ENCODE peak calls at places on chromosomes 11 and 22, in nine cellular contexts. K is ovary; C is pancreas; H is H9; I is sigmoid colon; O is OCI-LY7; V is CD8-positive, alpha-beta T cell; X is uterus; Q is A549. T is an unnamed sample.

GRCh38 chr11:69483170-69483569 is 1.7 kb downstream of the LINC01488 start:
- DNase-seq in O (no peak), I (no peak), Q (no peak), V (no peak), H (no peak), K (no peak), X (no peak), C (no peak), T (no peak)

GRCh38 chr11:9787981-9788521 is 124.2 kb downstream of the SWAP70 start:
- DNase-seq in C (no peak), K (no peak), X (peak; percentile 36), Q (no peak), V (no peak), H (no peak), I (peak; percentile 73), O (no peak), T (no peak)

GRCh38 chr22:29710193-29710592 is 9.6 kb upstream of the CABP7 start:
- DNase-seq in H (no peak), C (no peak), O (no peak), X (no peak), I (no peak), V (no peak), K (no peak), Q (no peak), T (no peak)

GRCh38 chr11:74620537-74620936 is 28.2 kb downstream of the POLD3 start:
- DNase-seq in I (no peak), K (no peak), X (no peak), C (no peak), H (no peak), V (no peak), Q (no peak), O (no peak), T (no peak)

GRCh38 chr11:114350022-114350421 is 50.3 kb downstream of the C11orf71 start:
- DNase-seq in V (no peak), O (no peak), K (no peak), H (no peak), Q (no peak), X (no peak), I (no peak), C (no peak), T (no peak)

GRCh38 chr11:34147581-34147980 is 42.2 kb downstream of the NAT10 start:
- DNase-seq in K (no peak), X (no peak), O (no peak), H (no peak), C (no peak), Q (no peak), I (peak; percentile 12), V (no peak), T (no peak)

GRCh38 chr22:29820941-29821789 is 16.9 kb downstream of the ASCC2 start:
- DNase-seq in V (no peak), Q (peak; percentile 46), C (peak; percentile 42), O (no peak), X (peak; percentile 37), I (peak; percentile 70), K (peak; percentile 56), H (no peak), T (peak; percentile 87)

GRCh38 chr22:47200273-47201051 is 438.0 kb downstream of the TBC1D22A start:
- DNase-seq in O (no peak), I (peak; percentile 71), V (no peak), K (peak; percentile 67), X (no peak), H (no peak), Q (no peak), C (peak; percentile 51), T (peak; percentile 64)

GRCh38 chr11:10426475-10426874 is 28.6 kb upstream of the AMPD3 start:
- DNase-seq in H (no peak), Q (no peak), X (no peak), V (no peak), K (no peak), I (no peak), O (no peak), C (no peak), T (no peak)

GRCh38 chr11:34650528-34650927 is 29.6 kb downstream of the EHF start:
- DNase-seq in K (no peak), X (no peak), C (no peak), Q (no peak), V (peak; percentile 51), I (no peak), H (no peak), O (no peak), T (no peak)

GRCh38 chr11:75384438-75385080 is 14.8 kb upstream of the RPS3 start:
- DNase-seq in K (peak; percentile 80), I (peak; percentile 87), V (peak; percentile 76), X (peak; percentile 66), C (peak; percentile 56), H (peak; percentile 88), O (peak; percentile 68), Q (peak; percentile 88), T (no peak)

GRCh38 chr22:23591846-23592245 is 11.8 kb upstream of the IGLL1 start:
- DNase-seq in O (no peak), C (no peak), K (no peak), V (no peak), X (no peak), Q (no peak), I (no peak), H (no peak), T (no peak)

GRCh38 chr22:42170946-42171345 is 40.3 kb upstream of the CYP2D6 start:
- DNase-seq in X (no peak), V (no peak), H (no peak), I (no peak), K (no peak), C (no peak), O (no peak), Q (no peak), T (no peak)

GRCh38 chr11:74687237-74688005 is 43.8 kb downstream of the CHRDL2 start:
- DNase-seq in O (no peak), Q (no peak), K (no peak), V (no peak), I (no peak), H (no peak), C (no peak), X (no peak), T (no peak)

GRCh38 chr22:23369054-23369685 is 188.9 kb downstream of the BCR start:
- DNase-seq in H (no peak), K (no peak), X (no peak), C (no peak), V (no peak), Q (no peak), I (no peak), O (no peak), T (no peak)

GRCh38 chr11:60769273-60769672 is 12.6 kb downstream of the MS4A15 start:
- DNase-seq in C (no peak), K (no peak), V (no peak), Q (no peak), X (no peak), O (no peak), H (no peak), I (peak; percentile 34), T (no peak)

GRCh38 chr11:60768202-60768601 is 11.5 kb downstream of the MS4A15 start:
- DNase-seq in K (no peak), O (no peak), X (no peak), V (no peak), C (no peak), Q (no peak), I (no peak), H (no peak), T (no peak)

GRCh38 chr11:60766547-60766946 is 9.9 kb downstream of the MS4A15 start:
- DNase-seq in O (no peak), X (no peak), K (no peak), H (no peak), V (no peak), C (no peak), Q (no peak), I (no peak), T (no peak)

GRCh38 chr11:60765355-60765754 is 8.7 kb downstream of the MS4A15 start:
- DNase-seq in Q (no peak), K (no peak), C (no peak), H (no peak), V (no peak), I (no peak), X (no peak), O (no peak), T (peak; percentile 24)

GRCh38 chr11:60767388-60767811 is 10.7 kb downstream of the MS4A15 start:
- DNase-seq in O (no peak), X (no peak), I (no peak), K (no peak), Q (peak; percentile 33), C (no peak), V (no peak), H (peak; percentile 80), T (no peak)
- TF ChIP-seq CTCF in O (no peak), X (no peak), I (no peak), K (no peak), Q (peak; percentile 35), C (no peak), V (no peak), H (peak; percentile 93), T (no peak)

DNA sequence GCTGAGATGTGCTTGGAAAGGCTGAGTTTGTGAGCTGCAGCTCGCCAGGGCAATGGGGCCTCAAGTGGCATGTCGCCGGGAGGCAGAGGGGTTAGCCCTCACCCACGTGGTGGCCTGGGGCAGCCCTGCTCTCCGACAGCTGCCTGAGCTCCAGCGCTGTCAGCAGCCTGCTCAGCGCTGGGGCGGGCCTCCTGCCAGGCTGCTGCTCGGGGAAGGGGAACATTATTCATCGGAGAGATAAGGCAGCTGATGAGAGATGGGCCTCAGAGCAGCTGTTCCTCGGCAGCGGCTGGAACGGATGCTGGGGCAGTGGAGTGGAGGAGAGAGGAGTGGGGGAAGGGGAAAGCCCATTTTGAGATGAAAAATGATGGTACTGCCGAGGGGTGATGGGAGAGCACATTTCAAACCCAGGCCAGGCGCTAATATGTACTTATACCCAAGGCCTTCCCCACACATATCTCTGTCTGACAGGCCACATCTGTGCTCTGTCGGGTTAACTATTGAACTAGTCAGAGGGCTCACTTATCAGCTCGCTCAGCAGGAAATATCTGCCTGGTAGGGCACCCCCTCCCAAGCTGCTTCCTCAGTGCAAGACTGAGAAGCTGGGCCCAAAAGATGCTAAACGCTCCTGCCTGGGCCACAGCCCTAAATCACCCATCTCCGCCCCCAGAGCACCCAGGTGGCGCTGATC is 79.5 kb downstream of the TIMP3 start:
- DNase-seq in K (peak; percentile 88), C (peak; percentile 18), X (peak; percentile 91), I (peak; percentile 80), H (no peak), V (no peak), Q (no peak), O (no peak), T (no peak)
- H3K27ac ChIP-seq in K (no peak overlapping the region), C (no peak overlapping the region), X (peak overlapping the region; percentile 53), I (no peak overlapping the region), H (no peak overlapping the region), V (no peak overlapping the region), Q (no peak overlapping the region), O (no peak overlapping the region), T (no peak overlapping the region)

GRCh38 chr11:57335343-57336110 is at the start of gene SSRP1:
- DNase-seq in V (peak; percentile 80), O (peak; percentile 95), H (peak; percentile 84), X (peak; percentile 87), K (peak; percentile 87), C (peak; percentile 85), I (peak; percentile 95), Q (peak; percentile 92), T (peak; percentile 90)
- TF ChIP-seq CTCF in V (no peak), O (peak; percentile 31), H (no peak), X (peak; percentile 17), K (no peak), C (no peak), I (no peak), Q (no peak), T (no peak)

DNA sequence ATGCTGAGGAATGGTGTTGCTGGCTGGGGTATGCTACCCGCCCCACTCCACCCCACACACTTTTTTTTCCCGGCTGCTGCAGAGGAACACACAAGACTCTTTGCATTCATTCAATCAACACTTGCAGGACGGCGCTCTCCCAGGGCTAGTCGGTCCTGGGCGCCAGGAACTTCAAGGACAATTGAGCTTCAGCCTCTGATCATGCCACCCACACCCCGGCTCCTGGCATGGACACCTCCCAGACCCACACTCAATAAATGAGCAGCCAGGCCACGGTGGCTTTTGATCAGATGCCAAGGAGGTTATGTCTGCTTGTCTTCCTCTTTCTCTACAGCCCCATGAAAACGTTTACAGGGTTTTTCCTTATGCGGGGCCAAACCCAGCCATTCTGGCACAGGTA is 19.8 kb downstream of the TPST2 start:
- DNase-seq in K (no peak), I (no peak), O (no peak), C (no peak), Q (no peak), X (peak; percentile 23), V (no peak), H (no peak), T (no peak)
- H3K27ac ChIP-seq in K (no peak overlapping the region), I (no peak overlapping the region), O (no peak overlapping the region), C (no peak overlapping the region), Q (no peak overlapping the region), X (no peak overlapping the region), V (no peak overlapping the region), H (no peak overlapping the region), T (no peak overlapping the region)